ENCODE peak calls at places on chromosomes 3 and 15, in five cellular contexts. P is right atrium auricular region, D is heart left ventricle, B is fibroblast of mammary gland, O is vagina. U is an unnamed sample.

GRCh38 chr3:142394921-142395622 is 52.8 kb downstream of the XRN1 start:
- DNase-seq in P (no peak), D (no peak), B (no peak), O (no peak), U (no peak)

GRCh38 chr3:59257506-59257905 is 207.7 kb upstream of the CFAP20DC start:
- DNase-seq in P (no peak), D (no peak), B (no peak), O (no peak), U (no peak)

GRCh38 chr3:186277268-186277909 is 84.6 kb downstream of the DGKG start:
- DNase-seq in P (no peak), D (peak; percentile 18), B (peak; percentile 82), O (no peak), U (peak; percentile 68)

GRCh38 chr3:66144792-66145733 is 75.7 kb upstream of the SLC25A26 start:
- DNase-seq in P (no peak), D (no peak), B (peak; percentile 59), O (no peak), U (no peak)

GRCh38 chr3:124972457-124972856 is 37.9 kb upstream of the MUC13 start:
- DNase-seq in P (no peak), D (no peak), B (no peak), O (no peak), U (no peak)

GRCh38 chr15:58467722-58468436 is 36.1 kb downstream of the LIPC start:
- DNase-seq in P (no peak), D (no peak), B (no peak), O (no peak), U (no peak)

GRCh38 chr3:164673738-164674137 is 404.6 kb downstream of the SI start:
- DNase-seq in P (no peak), D (no peak), B (no peak), O (no peak), U (no peak)

GRCh38 chr15:67833504-67834248 is 6.2 kb downstream of the RNU6-1 start:
- DNase-seq in P (peak; percentile 66), D (no peak), B (no peak), O (no peak), U (peak; percentile 92)

GRCh38 chr15:26102988-26103387 is 239.9 kb upstream of the ATP10A start:
- DNase-seq in P (no peak), D (no peak), B (peak; percentile 61), O (no peak), U (no peak)

GRCh38 chr3:89227634-89228033 is 120.2 kb downstream of the EPHA3 start:
- DNase-seq in P (no peak), D (no peak), B (peak; percentile 13), O (no peak), U (no peak)

GRCh38 chr3:109900774-109901173 is 563.4 kb upstream of the DPPA4 start:
- DNase-seq in P (no peak), D (no peak), B (no peak), O (no peak), U (no peak)

GRCh38 chr15:62165793-62166380 is 802 bp upstream of the C2CD4B start:
- DNase-seq in P (no peak), D (peak; percentile 56), B (peak; percentile 8), O (no peak), U (no peak)

GRCh38 chr3:151210676-151211381 is 7.8 kb upstream of the GPR171 start:
- DNase-seq in P (no peak), D (no peak), B (peak; percentile 8), O (no peak), U (no peak)

GRCh38 chr15:49706805-49707204 is 86.0 kb downstream of the DTWD1 start:
- DNase-seq in P (no peak), D (no peak), B (no peak), O (no peak), U (no peak)

GRCh38 chr3:38022887-38023709 is 6.3 kb downstream of the PLCD1 start:
- DNase-seq in P (no peak), D (no peak), B (no peak), O (no peak), U (no peak)
- H3K4me3 ChIP-seq in P (no peak overlapping the region), D (no peak overlapping the region), B (no peak overlapping the region), O (peak overlapping the region; percentile 70), U (no peak overlapping the region)

GRCh38 chr3:13073976-13074375 is 747 bp upstream of the IQSEC1 start:
- DNase-seq in P (no peak), D (no peak), B (peak; percentile 5), O (no peak), U (peak; percentile 69)
- H3K4me3 ChIP-seq in P (no peak overlapping the region), D (peak overlapping the region; percentile 18), B (no peak overlapping the region), O (no peak overlapping the region), U (no peak overlapping the region)

DNA sequence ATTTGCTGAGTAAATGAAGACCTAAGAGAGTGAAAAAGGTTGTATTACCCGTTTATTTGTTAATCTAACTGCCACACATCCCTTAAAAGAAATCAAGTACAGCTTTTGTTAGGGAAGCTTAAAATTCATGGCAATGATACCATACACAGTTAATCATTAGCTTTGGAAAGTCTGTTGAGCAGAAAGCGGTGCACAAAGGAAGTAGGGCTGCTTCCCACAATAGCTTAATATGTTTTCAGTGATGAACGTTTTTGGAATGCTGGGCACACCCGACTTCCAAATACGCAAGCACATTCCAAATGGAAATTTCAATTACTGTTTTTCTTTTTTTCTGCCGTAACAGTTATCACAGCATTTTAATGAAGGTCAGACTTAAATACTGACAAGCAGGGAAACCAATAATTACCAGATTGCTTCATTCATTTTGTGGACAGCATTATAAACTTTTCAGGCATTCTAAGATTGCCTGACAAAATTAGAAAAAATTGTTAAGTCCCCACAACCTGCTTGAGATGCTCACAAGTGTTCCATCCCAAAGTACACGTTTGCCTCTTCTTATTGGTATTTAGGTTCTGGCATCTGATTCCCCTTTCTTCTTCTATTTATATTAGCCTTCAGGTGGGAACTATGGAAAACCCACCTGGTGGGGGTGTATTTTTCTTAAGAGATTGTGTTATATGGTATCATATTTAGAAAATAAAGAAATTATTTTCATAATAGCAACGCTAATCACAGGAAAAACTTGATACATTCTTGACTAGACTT is 1.1 kb upstream of the ECT2 start:
- DNase-seq in P (peak; percentile 72), D (peak; percentile 19), B (peak; percentile 96), O (no peak), U (no peak)
- H3K4me3 ChIP-seq in P (peak overlapping the region; percentile 75), D (peak overlapping the region; percentile 68), B (peak overlapping the region; percentile 66), O (peak overlapping the region; percentile 76), U (no peak overlapping the region)

DNA sequence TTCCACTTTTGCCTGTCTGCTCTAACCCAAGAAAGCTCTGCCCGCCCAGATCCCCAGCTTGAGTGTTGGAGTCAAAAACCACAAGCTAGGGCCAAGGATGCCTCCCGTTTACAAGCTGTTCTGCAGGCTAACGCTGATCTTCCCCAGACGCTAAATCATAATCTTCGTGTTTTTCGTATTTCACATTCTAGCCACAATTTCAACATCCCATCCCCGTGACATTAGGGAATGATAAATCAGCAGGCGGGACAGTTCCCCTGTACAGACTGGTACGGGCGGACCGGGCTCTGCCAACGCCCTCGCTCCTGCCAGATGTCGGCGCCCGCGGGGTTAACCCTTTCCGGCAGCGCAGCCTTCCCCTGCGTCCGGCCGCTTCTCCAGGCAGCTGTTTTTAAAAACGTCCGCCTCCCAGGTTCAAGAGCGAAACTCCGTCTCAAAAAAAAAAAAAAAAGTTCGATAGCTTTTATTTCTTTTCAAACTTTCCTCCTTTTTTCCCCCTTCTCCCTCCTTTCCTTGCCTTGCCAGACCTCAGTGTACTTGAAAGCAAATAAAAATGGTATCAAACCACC is 81.0 kb upstream of the BNC1 start:
- DNase-seq in P (no peak), D (peak; percentile 9), B (peak; percentile 83), O (no peak), U (peak; percentile 73)
- H3K4me3 ChIP-seq in P (peak overlapping the region; percentile 30), D (peak overlapping the region; percentile 7), B (peak overlapping the region; percentile 41), O (peak overlapping the region; percentile 31), U (peak overlapping the region; percentile 25)

GRCh38 chr15:76150508-76150907 is 90.7 kb downstream of the TMEM266 start:
- DNase-seq in P (no peak), D (no peak), B (no peak), O (no peak), U (no peak)
- H3K4me3 ChIP-seq in P (no peak overlapping the region), D (no peak overlapping the region), B (no peak overlapping the region), O (no peak overlapping the region), U (no peak overlapping the region)

GRCh38 chr3:112010631-112011030 is 11.9 kb downstream of the TAGLN3 start:
- DNase-seq in P (no peak), D (no peak), B (no peak), O (no peak), U (no peak)

GRCh38 chr3:112012205-112012604 is 13.5 kb downstream of the TAGLN3 start:
- DNase-seq in P (no peak), D (no peak), B (no peak), O (no peak), U (no peak)

GRCh38 chr3:112013058-112013783 is 14.5 kb downstream of the TAGLN3 start:
- DNase-seq in P (peak; percentile 83), D (peak; percentile 63), B (peak; percentile 84), O (no peak), U (peak; percentile 56)

GRCh38 chr3:112011376-112011940 is 12.7 kb downstream of the TAGLN3 start:
- DNase-seq in P (no peak), D (no peak), B (no peak), O (no peak), U (no peak)

GRCh38 chr3:112013784-112014143 is 15.0 kb downstream of the TAGLN3 start:
- DNase-seq in P (no peak), D (no peak), B (no peak), O (no peak), U (no peak)
- H3K4me3 ChIP-seq in P (no peak overlapping the region), D (no peak overlapping the region), B (no peak overlapping the region), O (no peak overlapping the region), U (no peak overlapping the region)

DNA sequence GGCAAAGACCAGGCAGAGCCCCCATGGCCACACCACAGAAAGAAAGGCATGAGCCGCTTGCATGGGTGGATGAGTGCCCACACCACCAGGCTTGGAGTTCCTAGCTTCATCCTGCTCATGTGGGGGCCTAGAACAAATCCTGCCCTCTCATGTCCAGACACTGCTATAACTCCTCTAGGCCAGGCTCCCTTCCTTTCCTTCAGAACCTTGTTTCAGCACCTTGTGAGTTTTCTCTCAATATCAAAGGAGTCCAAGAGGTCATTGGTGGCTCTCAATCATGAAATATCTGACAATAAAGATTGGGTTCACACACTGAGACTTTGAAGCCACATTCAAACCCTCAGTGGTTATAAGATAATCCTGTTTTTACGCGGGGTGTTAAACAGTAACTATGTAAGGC is 12.7 kb downstream of the SLC6A20 start:
- DNase-seq in P (peak; percentile 16), D (no peak), B (no peak), O (peak; percentile 52), U (no peak)
- H3K4me3 ChIP-seq in P (no peak overlapping the region), D (no peak overlapping the region), B (no peak overlapping the region), O (no peak overlapping the region), U (no peak overlapping the region)